ENCODE peak calls at places on chromosomes 3 and 15, in five cellular contexts. One of them, this sample, is unnamed. For H3K4me1 and H3K9me3, the result is how much of the 10 kb centered on the place peaks cover.

GRCh38 chr3:172557515-172558220 is 34.4 kb upstream of the TNFSF10 start:
- DNase-seq in tibial nerve: no peak
- DNase-seq in adipocyte: peak
- DNase-seq in mammary epithelial cell: peak
- DNase-seq in lower lobe of right lung: no peak
- DNase-seq in this sample: no peak

GRCh38 chr15:73282567-73283200 is 86.1 kb downstream of the HCN4 start:
- DNase-seq in lower lobe of right lung: no peak
- DNase-seq in tibial nerve: no peak
- DNase-seq in mammary epithelial cell: no peak
- DNase-seq in adipocyte: no peak
- DNase-seq in this sample: no peak

GRCh38 chr3:56985460-56986327 is 74.8 kb upstream of the SPATA12 start:
- DNase-seq in mammary epithelial cell: no peak
- DNase-seq in adipocyte: peak
- DNase-seq in lower lobe of right lung: no peak
- DNase-seq in tibial nerve: no peak
- DNase-seq in this sample: no peak

GRCh38 chr3:40237892-40238571 is 71.5 kb upstream of the EIF1B start:
- DNase-seq in lower lobe of right lung: no peak
- DNase-seq in mammary epithelial cell: no peak
- DNase-seq in tibial nerve: no peak
- DNase-seq in adipocyte: peak
- DNase-seq in this sample: no peak

GRCh38 chr3:15783361-15783969 is 14.3 kb downstream of the ANKRD28 start:
- DNase-seq in lower lobe of right lung: no peak
- DNase-seq in tibial nerve: no peak
- DNase-seq in adipocyte: peak
- DNase-seq in mammary epithelial cell: peak
- DNase-seq in this sample: no peak

GRCh38 chr3:146080578-146080977 is 80.4 kb downstream of the PLOD2 start:
- DNase-seq in lower lobe of right lung: no peak
- DNase-seq in tibial nerve: no peak
- DNase-seq in mammary epithelial cell: no peak
- DNase-seq in adipocyte: no peak
- DNase-seq in this sample: no peak

GRCh38 chr15:45454825-45455224 is 67.7 kb downstream of the SLC30A4 start:
- DNase-seq in lower lobe of right lung: peak
- DNase-seq in mammary epithelial cell: peak
- DNase-seq in tibial nerve: peak
- DNase-seq in adipocyte: peak
- DNase-seq in this sample: peak

GRCh38 chr15:99452010-99452409 is 113.8 kb upstream of the MEF2A start:
- DNase-seq in mammary epithelial cell: no peak
- DNase-seq in adipocyte: no peak
- DNase-seq in tibial nerve: no peak
- DNase-seq in lower lobe of right lung: no peak
- DNase-seq in this sample: no peak

GRCh38 chr3:16085884-16086608 is 88.4 kb upstream of the GALNT15 start:
- DNase-seq in adipocyte: no peak
- DNase-seq in mammary epithelial cell: no peak
- DNase-seq in tibial nerve: peak
- DNase-seq in lower lobe of right lung: no peak
- DNase-seq in this sample: peak

GRCh38 chr3:183268361-183268760 is 15.3 kb downstream of the B3GNT5 start:
- DNase-seq in tibial nerve: no peak
- DNase-seq in lower lobe of right lung: no peak
- DNase-seq in mammary epithelial cell: no peak
- DNase-seq in adipocyte: no peak
- DNase-seq in this sample: no peak
- H3K4me1 ChIP-seq in tibial nerve: under half
- H3K4me1 ChIP-seq in lower lobe of right lung: under half
- H3K4me1 ChIP-seq in mammary epithelial cell: half or more
- H3K4me1 ChIP-seq in adipocyte: under half
- H3K4me1 ChIP-seq in this sample: under half

DNA sequence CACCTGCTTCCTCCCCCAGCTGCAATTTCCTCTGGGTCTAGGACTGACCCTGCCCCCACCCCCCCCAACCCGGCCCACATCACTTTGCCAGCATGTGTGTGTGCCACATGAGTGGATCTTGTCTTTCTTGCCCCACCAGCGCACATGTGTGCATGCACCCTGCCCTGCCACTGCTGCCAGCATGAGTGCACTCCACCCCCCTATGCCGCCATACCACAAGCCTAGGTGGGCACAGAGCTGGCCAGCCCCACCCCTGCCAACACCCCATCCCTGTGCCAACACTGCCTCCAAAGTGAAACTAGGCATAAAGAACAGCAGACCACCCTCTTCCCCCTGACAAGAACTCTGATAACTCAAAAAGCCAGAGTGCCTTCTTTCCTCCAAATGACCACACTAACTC is 296.3 kb upstream of the SGO1 start:
- DNase-seq in mammary epithelial cell: no peak
- DNase-seq in tibial nerve: no peak
- DNase-seq in lower lobe of right lung: no peak
- DNase-seq in adipocyte: no peak
- DNase-seq in this sample: no peak
- H3K9me3 ChIP-seq in mammary epithelial cell: under half
- H3K9me3 ChIP-seq in tibial nerve: under half
- H3K9me3 ChIP-seq in lower lobe of right lung: under half
- H3K9me3 ChIP-seq in adipocyte: under half
- H3K9me3 ChIP-seq in this sample: under half

DNA sequence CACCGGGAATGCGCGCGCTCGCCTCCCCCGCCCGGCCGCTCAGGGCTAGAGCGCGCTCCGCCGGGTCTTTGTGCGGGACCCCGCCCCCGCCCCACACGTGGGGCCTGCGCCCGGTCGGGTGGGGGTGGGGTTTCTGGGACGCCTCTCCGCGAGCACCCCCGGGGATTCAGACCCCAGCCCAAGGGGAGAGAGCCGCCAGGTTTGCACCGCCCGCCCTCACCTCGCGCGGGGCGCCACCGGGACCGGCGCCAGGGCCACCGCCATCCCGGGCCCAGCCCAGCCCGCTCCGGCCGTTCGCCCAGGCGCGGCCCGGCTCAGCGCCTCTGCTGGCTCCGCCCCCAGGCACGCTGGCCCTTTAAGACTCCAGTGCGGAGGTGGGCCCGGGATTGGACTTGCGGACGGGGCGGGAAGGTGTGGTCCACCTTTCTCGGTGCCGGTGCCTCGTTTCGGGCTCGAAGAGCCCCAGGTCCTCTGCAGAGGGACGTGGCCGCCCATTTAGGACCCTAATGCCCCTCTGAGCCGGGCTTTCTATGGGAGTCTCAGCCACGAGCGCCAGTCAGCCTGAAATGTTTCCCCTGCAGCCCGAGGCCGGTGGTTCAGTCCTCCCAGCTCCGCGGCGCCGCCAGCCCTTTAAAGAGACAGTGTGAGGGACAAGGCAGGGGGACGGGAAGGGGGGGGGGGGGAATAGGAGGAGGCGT is 1.2 kb downstream of the HYAL2 start:
- DNase-seq in mammary epithelial cell: peak
- DNase-seq in lower lobe of right lung: peak
- DNase-seq in adipocyte: peak
- DNase-seq in tibial nerve: peak
- DNase-seq in this sample: peak
- H3K4me1 ChIP-seq in mammary epithelial cell: under half
- H3K4me1 ChIP-seq in lower lobe of right lung: half or more
- H3K4me1 ChIP-seq in adipocyte: under half
- H3K4me1 ChIP-seq in tibial nerve: under half
- H3K4me1 ChIP-seq in this sample: under half

DNA sequence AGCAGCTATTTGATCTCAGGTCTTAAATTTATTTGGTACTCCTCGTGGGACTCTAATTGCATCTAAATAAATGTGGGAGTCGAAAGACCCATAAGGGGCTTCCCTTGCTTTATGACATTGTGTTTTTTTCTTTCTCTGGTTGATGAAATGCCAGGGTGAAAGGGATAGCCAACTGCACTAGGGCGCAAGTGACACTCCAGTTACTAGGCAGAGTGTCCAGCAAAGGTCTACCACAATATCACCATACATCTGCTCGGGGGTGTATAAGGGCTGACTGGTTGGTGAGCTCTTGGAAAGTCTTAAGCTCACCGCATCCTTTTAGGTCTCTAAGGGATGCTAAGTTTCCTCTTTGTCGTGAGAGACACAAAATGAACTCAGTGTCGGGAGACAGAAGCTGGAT is 54.0 kb downstream of the PGBD4 start:
- DNase-seq in lower lobe of right lung: no peak
- DNase-seq in adipocyte: no peak
- DNase-seq in tibial nerve: no peak
- DNase-seq in mammary epithelial cell: no peak
- DNase-seq in this sample: no peak
- H3K9me3 ChIP-seq in lower lobe of right lung: under half
- H3K9me3 ChIP-seq in adipocyte: under half
- H3K9me3 ChIP-seq in tibial nerve: under half
- H3K9me3 ChIP-seq in mammary epithelial cell: under half
- H3K9me3 ChIP-seq in this sample: under half

GRCh38 chr3:14403636-14404395 is 1.4 kb downstream of the SLC6A6 start:
- DNase-seq in mammary epithelial cell: no peak
- DNase-seq in adipocyte: peak
- DNase-seq in lower lobe of right lung: peak
- DNase-seq in tibial nerve: no peak
- DNase-seq in this sample: peak

GRCh38 chr3:14404396-14405119 is 2.2 kb downstream of the SLC6A6 start:
- DNase-seq in adipocyte: no peak
- DNase-seq in tibial nerve: no peak
- DNase-seq in mammary epithelial cell: no peak
- DNase-seq in lower lobe of right lung: no peak
- DNase-seq in this sample: peak

GRCh38 chr3:14402304-14402811 is at the start of gene SLC6A6:
- DNase-seq in mammary epithelial cell: peak
- DNase-seq in tibial nerve: peak
- DNase-seq in adipocyte: peak
- DNase-seq in lower lobe of right lung: peak
- DNase-seq in this sample: peak

GRCh38 chr3:14398801-14399114 is 3.6 kb upstream of the SLC6A6 start:
- DNase-seq in mammary epithelial cell: no peak
- DNase-seq in tibial nerve: no peak
- DNase-seq in adipocyte: no peak
- DNase-seq in lower lobe of right lung: no peak
- DNase-seq in this sample: no peak

GRCh38 chr3:14401692-14402303 is 608 bp upstream of the SLC6A6 start:
- DNase-seq in adipocyte: no peak
- DNase-seq in lower lobe of right lung: no peak
- DNase-seq in mammary epithelial cell: no peak
- DNase-seq in tibial nerve: no peak
- DNase-seq in this sample: peak
- H3K4me1 ChIP-seq in adipocyte: under half
- H3K4me1 ChIP-seq in lower lobe of right lung: under half
- H3K4me1 ChIP-seq in mammary epithelial cell: under half
- H3K4me1 ChIP-seq in tibial nerve: under half
- H3K4me1 ChIP-seq in this sample: under half